ENCODE peak calls at places on chromosomes 16 and 17, in ten cellular contexts. I, K, D, Q, M, V, E, R, F and O are unnamed samples.

GRCh38 chr17:58265902-58266875 is 14.5 kb downstream of the MPO start:
- DNase-seq in R (no peak), D (no peak), E (no peak), F (no peak), M (no peak), V (no peak), K (no peak), Q (no peak), I (no peak), O (no peak)

GRCh38 chr17:57927048-57927723 is 28.0 kb downstream of the CUEDC1 start:
- DNase-seq in I (no peak), D (no peak), M (no peak), Q (no peak), K (no peak), V (no peak), R (no peak), F (no peak), E (no peak), O (no peak)

GRCh38 chr16:3460585-3460984 is 17.1 kb downstream of the NAA60 start:
- DNase-seq in R (no peak), E (no peak), M (no peak), D (no peak), V (no peak), K (no peak), Q (no peak), F (no peak), I (no peak), O (no peak)

GRCh38 chr16:86455116-86455515 is 55.2 kb upstream of the FOXF1 start:
- DNase-seq in I (no peak), E (no peak), K (no peak), M (no peak), V (no peak), R (no peak), F (no peak), Q (no peak), D (no peak), O (no peak)

GRCh38 chr17:34012709-34013375 is 242.2 kb upstream of the CCL2 start:
- DNase-seq in I (no peak), M (no peak), F (no peak), K (no peak), Q (no peak), V (no peak), E (no peak), R (no peak), D (no peak), O (no peak)

GRCh38 chr16:660459-661183 is 7.3 kb upstream of the RHOT2 start:
- DNase-seq in V (peak; percentile 58), D (peak; percentile 33), K (no peak), F (peak; percentile 91), I (peak; percentile 78), Q (peak; percentile 52), R (peak; percentile 89), M (peak; percentile 98), E (peak; percentile 64), O (peak; percentile 52)

GRCh38 chr17:2198917-2199316 is 104.7 kb downstream of the SMG6 start:
- DNase-seq in V (no peak), M (no peak), F (no peak), I (no peak), K (no peak), R (no peak), Q (no peak), D (no peak), E (no peak), O (no peak)

GRCh38 chr17:17385502-17385901 is 82.3 kb downstream of the NT5M start:
- DNase-seq in I (no peak), K (no peak), R (no peak), E (no peak), V (no peak), Q (no peak), M (no peak), D (no peak), F (no peak), O (no peak)

GRCh38 chr17:2850991-2851390 is 54.8 kb downstream of the RAP1GAP2 start:
- DNase-seq in Q (no peak), V (no peak), E (no peak), D (no peak), K (no peak), I (no peak), M (no peak), F (no peak), R (no peak), O (no peak)

GRCh38 chr16:81469710-81470481 is 25.3 kb downstream of the CMIP start:
- DNase-seq in F (peak; percentile 87), M (peak; percentile 76), E (peak; percentile 47), D (peak; percentile 16), K (no peak), R (no peak), I (no peak), Q (no peak), V (no peak), O (peak; percentile 84)